ENCODE peak calls at places on chromosome 10, in six cellular contexts. B is GM23248, L is Karpas-422, D is HCT116, Q is SK-N-SH, S is MM.1S. M is an unnamed sample. For H3K9me2, the result is how much of the 10 kb centered on the place peaks cover.

GRCh38 chr10:127854769-127855583 is 37.8 kb downstream of the CLRN3 start:
- DNase-seq in S (peak), D (no peak), L (peak), B (no peak), Q (no peak), M (no peak)

GRCh38 chr10:78944658-78945333 is 124.0 kb upstream of the ZMIZ1 start:
- DNase-seq in S (no peak), Q (no peak), D (no peak), L (no peak), B (peak), M (peak)

GRCh38 chr10:49023752-49024151 is 84.1 kb upstream of the LRRC18 start:
- DNase-seq in Q (no peak), L (no peak), S (no peak), D (no peak), B (peak), M (no peak)

GRCh38 chr10:130739757-130740145 is 571.8 kb downstream of the TCERG1L start:
- DNase-seq in B (no peak), D (no peak), Q (no peak), S (no peak), L (no peak), M (no peak)

GRCh38 chr10:129465796-129466702 is 992 bp upstream of the MGMT start:
- DNase-seq in L (no peak), S (no peak), D (no peak), B (peak), Q (no peak), M (no peak)

GRCh38 chr10:69474688-69475432 is 23.6 kb downstream of the TSPAN15 start:
- DNase-seq in L (no peak), D (no peak), Q (no peak), S (no peak), B (peak), M (peak)

GRCh38 chr10:43126759-43127424 is 11.4 kb upstream of the CSGALNACT2 start:
- DNase-seq in B (no peak), Q (no peak), S (no peak), D (no peak), L (no peak), M (no peak)

GRCh38 chr10:72122221-72122620 is 33.9 kb upstream of the SPOCK2 start:
- DNase-seq in Q (no peak), S (no peak), B (no peak), D (no peak), L (no peak), M (no peak)

GRCh38 chr10:71941318-71941717 is 22.9 kb upstream of the CHST3 start:
- DNase-seq in S (no peak), D (no peak), B (no peak), Q (no peak), L (no peak), M (no peak)

GRCh38 chr10:91022924-91023707 is 102.2 kb upstream of the ANKRD1 start:
- DNase-seq in Q (no peak), S (no peak), B (no peak), L (no peak), D (no peak), M (no peak)

GRCh38 chr10:62433181-62433692 is 59.1 kb downstream of the ZNF365 start:
- DNase-seq in S (no peak), L (peak), D (peak), B (peak), Q (no peak), M (peak)

GRCh38 chr10:121080324-121080807 is 229.2 kb downstream of the WDR11 start:
- DNase-seq in L (no peak), B (no peak), S (no peak), Q (peak), D (no peak), M (no peak)

GRCh38 chr10:62996925-62997324 is 136.2 kb upstream of the NRBF2 start:
- DNase-seq in B (no peak), Q (no peak), L (no peak), D (no peak), S (no peak), M (no peak)

GRCh38 chr10:51743146-51743545 is 43.8 kb upstream of the CSTF2T start:
- DNase-seq in B (peak), D (no peak), S (no peak), Q (no peak), L (no peak), M (no peak)

GRCh38 chr10:103693070-103693811 is 162.1 kb downstream of the SH3PXD2A start:
- DNase-seq in B (peak), L (peak), D (no peak), S (peak), Q (no peak), M (no peak)

GRCh38 chr10:124165827-124166226 is 72.4 kb upstream of the CHST15 start:
- DNase-seq in L (no peak), D (no peak), B (no peak), Q (no peak), S (no peak), M (no peak)

GRCh38 chr10:31590023-31590800 is 271.2 kb downstream of the ZEB1 start:
- DNase-seq in D (no peak), S (no peak), B (no peak), L (no peak), Q (no peak), M (no peak)

GRCh38 chr10:71078454-71079145 is 133.8 kb upstream of the UNC5B start:
- DNase-seq in S (no peak), B (no peak), D (no peak), Q (no peak), L (no peak), M (no peak)

GRCh38 chr10:114174462-114175190 is 623 bp upstream of the CCDC186 start:
- DNase-seq in B (peak), L (no peak), Q (no peak), D (no peak), S (peak), M (no peak)

GRCh38 chr10:5068274-5069017 is 25.8 kb upstream of the AKR1C3 start:
- DNase-seq in L (no peak), Q (no peak), B (no peak), S (no peak), D (no peak), M (no peak)

GRCh38 chr10:5070648-5071410 is 23.4 kb upstream of the AKR1C3 start:
- DNase-seq in L (no peak), Q (no peak), D (no peak), S (no peak), B (peak), M (no peak)

GRCh38 chr10:5076615-5077014 is 17.6 kb upstream of the AKR1C3 start:
- DNase-seq in S (no peak), D (no peak), L (no peak), Q (no peak), B (peak), M (no peak)

GRCh38 chr10:5073659-5074058 is 20.6 kb upstream of the AKR1C3 start:
- DNase-seq in S (no peak), L (no peak), B (no peak), Q (no peak), D (no peak), M (no peak)

DNA sequence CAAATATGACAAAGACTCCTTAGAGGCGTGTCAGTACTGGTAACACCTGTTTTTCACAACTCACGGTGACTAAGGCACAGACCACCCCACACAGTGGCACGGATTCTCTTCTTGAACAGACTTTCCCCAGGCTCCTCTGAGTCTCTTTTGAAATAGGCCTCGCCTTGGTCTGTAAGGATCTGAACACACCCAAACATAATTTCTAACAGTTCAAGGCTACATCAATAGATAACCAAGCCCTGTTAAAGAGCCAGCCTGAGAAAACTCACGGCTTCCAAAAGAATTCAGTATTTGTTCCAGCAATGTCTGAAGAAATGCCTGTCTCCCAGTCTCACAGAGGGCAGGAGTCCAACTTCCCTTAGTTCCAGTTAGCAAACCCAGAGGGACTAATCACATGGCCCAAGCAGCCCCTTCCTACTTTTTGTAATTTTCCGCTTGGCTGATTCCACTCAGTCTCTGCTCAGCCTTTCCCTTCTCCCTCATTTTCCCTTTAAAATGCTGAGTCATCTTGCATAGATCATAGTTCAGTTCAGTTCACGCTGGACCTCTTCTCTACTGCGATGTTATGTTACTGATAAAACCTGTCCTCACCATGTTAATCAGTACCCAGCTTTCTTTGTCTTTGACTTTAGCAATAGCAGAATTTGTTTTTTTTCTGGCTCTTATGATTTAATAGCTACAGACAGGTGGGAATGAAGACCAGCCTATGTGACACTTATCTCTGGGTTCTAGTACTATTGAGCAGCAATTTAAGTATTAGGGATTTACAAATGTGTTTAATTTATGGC is 22.6 kb upstream of the AKR1C3 start:
- DNase-seq in S (no peak), D (no peak), B (peak), L (no peak), Q (no peak), M (peak)
- H3K27ac ChIP-seq in S (no peak), D (no peak), B (peak), L (no peak), Q (no peak), M (peak)

GRCh38 chr10:67943917-67944316 is 59.5 kb downstream of the SIRT1 start:
- DNase-seq in B (no peak), D (no peak), Q (no peak), S (no peak), L (no peak), M (no peak)
- H3K9me2 ChIP-seq in B (under half), D (under half), Q (under half), S (under half), L (under half), M (under half)

GRCh38 chr10:119749455-119749854 is 23.6 kb downstream of the INPP5F start:
- DNase-seq in Q (no peak), D (no peak), B (no peak), S (no peak), L (no peak), M (no peak)

GRCh38 chr10:119754085-119754484 is 28.2 kb downstream of the INPP5F start:
- DNase-seq in D (no peak), L (no peak), B (no peak), S (no peak), Q (peak), M (no peak)

GRCh38 chr10:119747940-119748339 is 22.1 kb downstream of the INPP5F start:
- DNase-seq in Q (no peak), S (no peak), D (no peak), L (no peak), B (no peak), M (no peak)

GRCh38 chr10:119748871-119749270 is 23.0 kb downstream of the INPP5F start:
- DNase-seq in B (no peak), L (no peak), Q (no peak), D (no peak), S (no peak), M (no peak)

DNA sequence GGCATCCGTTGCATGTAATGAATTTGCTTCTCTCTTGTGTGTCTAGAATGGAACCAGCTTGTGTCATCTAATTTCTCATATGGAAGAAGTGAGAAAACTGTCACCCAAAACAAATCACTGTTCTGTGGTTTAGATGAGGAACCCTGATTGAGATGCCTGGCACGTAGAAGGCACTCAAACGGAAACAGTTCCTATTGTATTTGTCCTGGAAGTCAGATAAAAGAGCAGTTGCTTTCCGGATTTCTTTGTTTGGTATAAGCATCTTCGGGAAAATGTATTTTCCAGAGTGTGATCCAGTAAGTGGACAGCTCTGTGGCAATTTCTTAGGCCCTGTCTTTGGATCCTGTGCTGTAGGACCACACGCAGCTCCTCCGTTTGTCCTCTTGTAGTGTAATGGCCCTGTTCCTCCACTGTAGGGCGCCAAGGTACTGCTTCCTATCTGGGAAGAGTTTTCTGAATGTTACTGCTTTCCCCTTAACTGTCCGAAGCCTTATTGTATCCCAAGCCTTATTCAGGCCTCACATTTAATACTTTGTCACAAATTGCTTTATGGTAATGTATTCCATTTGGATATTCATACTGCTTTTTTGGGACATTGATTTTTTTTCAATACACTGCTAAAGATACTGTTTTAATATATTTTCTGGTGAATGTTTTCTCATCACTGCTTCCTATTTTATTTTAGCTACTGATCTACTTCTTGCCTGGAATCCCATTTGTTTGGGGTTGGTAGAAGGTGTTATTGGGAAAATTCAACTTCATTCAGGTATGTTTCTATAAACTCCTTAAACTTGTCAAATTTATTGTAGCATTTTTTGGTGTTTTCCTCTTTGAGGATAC is 24.8 kb downstream of the INPP5F start:
- DNase-seq in D (peak), L (peak), Q (peak), S (peak), B (peak), M (peak)
- H3K9ac ChIP-seq in D (no peak), L (no peak), Q (no peak), S (no peak), B (no peak), M (no peak)

GRCh38 chr10:29448125-29448524 is 159.3 kb downstream of the LYZL1 start:
- DNase-seq in S (no peak), L (no peak), D (no peak), B (no peak), Q (no peak), M (no peak)
- H3K27ac ChIP-seq in S (no peak), L (no peak), D (no peak), B (no peak), Q (no peak), M (no peak)

DNA sequence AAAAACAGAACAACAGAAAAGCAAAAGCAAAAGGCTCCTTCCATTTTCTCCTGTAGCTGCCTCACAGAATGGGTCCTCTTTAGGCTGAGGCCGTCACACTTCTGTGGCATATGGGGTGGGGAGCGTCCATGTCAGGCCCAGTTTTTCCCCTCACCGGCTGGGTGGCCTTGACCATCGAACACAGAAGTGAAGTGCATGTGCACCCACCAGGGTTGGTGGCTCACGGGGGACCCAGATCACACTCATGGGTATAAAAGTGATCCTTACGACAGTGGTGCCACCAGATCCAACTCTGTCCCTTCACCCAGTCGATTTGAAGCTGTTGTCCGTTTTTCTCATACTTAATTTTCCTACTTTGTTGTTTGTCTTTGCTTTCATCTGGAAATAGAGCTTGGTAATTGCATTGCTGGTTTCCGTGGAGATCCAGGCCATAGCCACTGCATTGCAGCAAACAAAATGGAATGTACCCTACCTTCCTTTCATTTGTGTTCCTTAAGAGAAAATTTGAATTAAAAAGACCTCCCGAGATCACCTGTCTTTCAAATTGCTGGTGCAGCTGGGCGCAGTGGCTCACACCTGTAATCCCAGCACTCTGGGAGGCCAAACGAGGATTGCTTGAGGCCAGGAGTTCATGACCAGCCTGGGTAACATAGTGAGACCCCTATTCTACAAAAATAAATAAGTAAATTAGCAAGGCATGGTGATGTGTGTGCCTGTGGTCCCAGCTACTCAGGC is 10.9 kb upstream of the GJD4 start:
- DNase-seq in Q (no peak), B (no peak), S (no peak), L (no peak), D (no peak), M (no peak)
- H3K9me2 ChIP-seq in Q (under half), B (under half), S (under half), L (under half), D (under half), M (under half)

M was measured in PC-3.